ENCODE peak calls at places on chromosomes 13 and 19, in six cellular contexts. R is fibroblast of mammary gland, V is heart left ventricle, I is NB4, A is coronary artery, J is HFF-Myc. U is an unnamed sample.

GRCh38 chr13:78183737-78184136 is 265.1 kb upstream of the EDNRB start:
- DNase-seq in R (peak), V (no peak), I (no peak), A (no peak), J (no peak), U (no peak)

GRCh38 chr13:48194392-48194754 is 38.6 kb upstream of the ITM2B start:
- DNase-seq in R (no peak), V (no peak), I (peak), A (no peak), J (no peak), U (no peak)

GRCh38 chr13:65600702-65601101 is 1629.4 kb downstream of the PCDH9 start:
- DNase-seq in R (peak), V (no peak), I (no peak), A (no peak), J (peak), U (no peak)

GRCh38 chr13:104253063-104253680 is 1187.0 kb upstream of the SLC10A2 start:
- DNase-seq in R (no peak), V (no peak), I (no peak), A (no peak), J (no peak), U (no peak)

GRCh38 chr13:100129605-100130004 is 40.7 kb downstream of the PCCA start:
- DNase-seq in R (no peak), V (no peak), I (peak), A (no peak), J (no peak), U (no peak)

GRCh38 chr19:1416014-1416841 is 8.8 kb downstream of the DAZAP1 start:
- DNase-seq in R (peak), V (no peak), I (no peak), A (no peak), J (no peak), U (no peak)

GRCh38 chr19:31838163-31838798 is 489.0 kb upstream of the TSHZ3 start:
- DNase-seq in R (no peak), V (no peak), I (no peak), A (no peak), J (no peak), U (no peak)

GRCh38 chr19:30423481-30423880 is 51.3 kb downstream of the ZNF536 start:
- DNase-seq in R (no peak), V (peak), I (no peak), A (no peak), J (no peak), U (peak)

GRCh38 chr13:113366031-113366588 is 2.2 kb upstream of the GRTP1 start:
- DNase-seq in R (no peak), V (no peak), I (peak), A (no peak), J (no peak), U (peak)

GRCh38 chr13:56953965-56954364 is 186.8 kb upstream of the PRR20A start:
- DNase-seq in R (no peak), V (no peak), I (no peak), A (no peak), J (no peak), U (no peak)

GRCh38 chr13:95392597-95392996 is 91.3 kb upstream of the ABCC4 start:
- DNase-seq in R (no peak), V (no peak), I (no peak), A (no peak), J (no peak), U (no peak)

GRCh38 chr13:102286326-102286725 is 115.5 kb downstream of the FGF14 start:
- DNase-seq in R (peak), V (no peak), I (no peak), A (no peak), J (no peak), U (no peak)

GRCh38 chr13:28805193-28805819 is 14.8 kb upstream of the MTUS2 start:
- DNase-seq in R (peak), V (no peak), I (peak), A (no peak), J (no peak), U (no peak)

GRCh38 chr13:98571955-98572662 is 4.8 kb downstream of the STK24 start:
- DNase-seq in R (peak), V (peak), I (no peak), A (no peak), J (peak), U (no peak)

GRCh38 chr19:38711726-38712153 is 32.5 kb downstream of the CAPN12 start:
- DNase-seq in R (peak), V (peak), I (no peak), A (no peak), J (no peak), U (no peak)

GRCh38 chr19:17402982-17403855 is 2.2 kb downstream of the BST2 start:
- DNase-seq in R (no peak), V (no peak), I (peak), A (no peak), J (no peak), U (no peak)

GRCh38 chr13:107025991-107026390 is 458.1 kb upstream of the ARGLU1 start:
- DNase-seq in R (peak), V (peak), I (no peak), A (peak), J (no peak), U (no peak)

GRCh38 chr13:97268772-97269171 is 46.6 kb downstream of the MBNL2 start:
- DNase-seq in R (no peak), V (no peak), I (no peak), A (no peak), J (no peak), U (no peak)

GRCh38 chr13:112450567-112451240 is 74.5 kb downstream of the SPACA7 start:
- DNase-seq in R (no peak), V (no peak), I (no peak), A (peak), J (no peak), U (no peak)

GRCh38 chr19:16048583-16048982 is 27.7 kb upstream of the TPM4 start:
- DNase-seq in R (no peak), V (no peak), I (no peak), A (no peak), J (no peak), U (no peak)

GRCh38 chr19:1130801-1131717 is 27.3 kb downstream of the GPX4 start:
- DNase-seq in R (no peak), V (no peak), I (peak), A (no peak), J (no peak), U (no peak)

GRCh38 chr19:27720155-27720554 is 1492.8 kb downstream of the UQCRFS1 start:
- DNase-seq in R (no peak), V (no peak), I (no peak), A (peak), J (no peak), U (no peak)

GRCh38 chr19:1154731-1155351 is 19.2 kb downstream of the SBNO2 start:
- DNase-seq in R (peak), V (peak), I (peak), A (peak), J (no peak), U (no peak)

GRCh38 chr19:57406516-57407123 is 4.3 kb upstream of the ZNF17 start:
- DNase-seq in R (peak), V (peak), I (peak), A (no peak), J (no peak), U (no peak)

DNA sequence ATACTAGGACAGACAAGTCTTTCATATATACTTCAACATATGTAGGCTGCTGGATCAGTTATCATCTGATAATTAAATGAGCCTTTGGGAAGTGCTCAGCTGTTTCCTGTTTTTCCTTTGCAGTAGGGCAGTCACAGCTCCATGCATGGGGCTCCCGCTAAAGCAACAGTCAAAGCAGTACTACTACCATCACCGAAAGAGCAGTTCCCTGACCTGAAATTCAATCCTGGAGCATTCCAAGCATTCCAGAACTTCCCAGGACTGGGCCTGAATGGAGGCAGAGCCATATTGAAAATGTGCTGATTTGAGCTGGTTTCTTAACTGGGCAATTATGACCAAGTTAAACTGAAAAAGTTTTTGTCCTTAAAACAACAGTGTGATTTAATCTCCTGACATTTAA is 20.5 kb downstream of the MICU2 start:
- DNase-seq in R (no peak), V (no peak), I (no peak), A (no peak), J (peak), U (no peak)
- TF ChIP-seq CTCF in R (no peak), V (no peak), I (no peak), A (no peak), J (no peak), U (no peak)

DNA sequence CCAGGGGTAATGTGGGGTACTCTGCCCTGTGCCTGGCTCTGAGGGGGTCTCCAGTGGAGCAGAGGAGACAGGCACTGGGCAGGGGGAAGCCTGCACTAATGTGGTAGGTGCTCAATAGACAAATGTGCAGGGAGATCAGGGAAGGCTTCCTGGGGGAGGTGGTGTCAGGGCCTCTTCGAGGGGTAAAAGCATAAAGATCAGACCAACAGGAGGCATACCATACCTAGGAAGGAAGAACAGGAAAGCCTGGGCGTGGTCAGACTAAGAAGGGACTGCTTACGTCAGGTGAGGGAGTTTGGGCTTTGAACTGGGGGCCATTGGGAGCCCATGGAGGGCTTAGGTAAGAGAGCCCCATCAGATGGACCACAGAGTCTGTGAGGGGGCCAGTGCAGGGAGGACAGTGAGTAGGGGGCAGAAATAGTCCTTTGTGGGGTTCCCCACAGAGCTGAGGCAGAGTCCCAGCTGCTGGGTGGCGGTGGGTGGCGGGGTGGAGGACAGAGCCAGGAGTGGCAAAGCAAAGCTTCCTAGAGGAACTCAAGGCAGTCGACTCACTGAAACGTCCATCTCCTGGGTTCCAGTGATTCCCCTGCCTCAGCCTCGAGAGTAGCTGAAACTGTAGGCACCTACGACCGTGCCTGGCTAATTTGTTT is 8.8 kb downstream of the PRR36 start:
- DNase-seq in R (no peak), V (no peak), I (no peak), A (no peak), J (no peak), U (no peak)
- TF ChIP-seq CTCF in R (no peak), V (no peak), I (no peak), A (no peak), J (no peak), U (no peak)

GRCh38 chr19:18850560-18851375 is 19.0 kb downstream of the UPF1 start:
- DNase-seq in R (no peak), V (no peak), I (no peak), A (no peak), J (no peak), U (no peak)

GRCh38 chr19:18848860-18849661 is 17.3 kb downstream of the UPF1 start:
- DNase-seq in R (peak), V (peak), I (no peak), A (peak), J (no peak), U (no peak)

GRCh38 chr19:18847516-18848463 is 16.0 kb downstream of the UPF1 start:
- DNase-seq in R (peak), V (no peak), I (no peak), A (no peak), J (peak), U (no peak)

GRCh38 chr19:18851673-18852325 is 20.0 kb downstream of the UPF1 start:
- DNase-seq in R (no peak), V (no peak), I (no peak), A (no peak), J (no peak), U (peak)

DNA sequence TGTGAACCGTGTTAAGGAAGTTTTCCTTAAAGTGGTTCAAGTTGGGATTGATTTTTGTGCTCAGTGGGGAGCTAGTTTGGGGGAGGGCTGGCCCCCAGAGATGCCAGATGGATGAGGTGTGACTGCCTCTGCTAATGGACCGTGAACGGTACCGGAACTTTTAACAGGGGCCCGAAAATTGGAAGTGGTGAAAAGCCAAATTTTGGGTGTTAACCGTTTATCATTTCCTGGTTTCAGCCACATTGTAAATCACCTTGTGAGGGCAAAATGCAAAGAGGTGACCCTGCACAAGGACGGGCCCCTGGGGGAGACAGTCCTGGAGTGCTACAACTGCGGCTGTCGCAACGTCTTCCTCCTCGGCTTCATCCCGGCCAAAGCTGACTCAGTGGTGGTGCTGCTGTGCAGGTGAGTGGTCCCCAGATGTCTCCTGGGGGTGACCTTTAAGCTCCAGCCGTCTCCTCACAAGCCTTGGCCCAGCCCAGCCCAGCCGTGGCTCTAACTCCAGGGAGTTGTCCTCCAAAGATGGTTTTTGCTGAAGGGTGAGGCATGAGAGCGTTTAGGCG is 18.2 kb downstream of the UPF1 start:
- DNase-seq in R (peak), V (no peak), I (no peak), A (no peak), J (no peak), U (no peak)
- TF ChIP-seq CTCF in R (no peak), V (no peak), I (no peak), A (no peak), J (no peak), U (no peak)

GRCh38 chr19:40390084-40390742 is at the start of gene HIPK4:
- DNase-seq in R (no peak), V (no peak), I (no peak), A (no peak), J (no peak), U (no peak)

GRCh38 chr19:40394816-40395210 is 4.8 kb upstream of the HIPK4 start:
- DNase-seq in R (no peak), V (no peak), I (no peak), A (no peak), J (no peak), U (no peak)

GRCh38 chr19:40392123-40392522 is 2.1 kb upstream of the HIPK4 start:
- DNase-seq in R (no peak), V (no peak), I (no peak), A (no peak), J (no peak), U (no peak)

GRCh38 chr19:40393894-40394815 is 4.2 kb upstream of the HIPK4 start:
- DNase-seq in R (no peak), V (no peak), I (no peak), A (no peak), J (no peak), U (no peak)

GRCh38 chr19:40392894-40393517 is 3.0 kb upstream of the HIPK4 start:
- DNase-seq in R (no peak), V (no peak), I (no peak), A (no peak), J (no peak), U (no peak)
- TF ChIP-seq CTCF in R (peak), V (no peak), I (no peak), A (no peak), J (peak), U (no peak)

GRCh38 chr19:48617146-48617937 is 1.6 kb downstream of the RPL18 start:
- DNase-seq in R (no peak), V (no peak), I (no peak), A (no peak), J (no peak), U (no peak)
- TF ChIP-seq CTCF in R (peak), V (no peak), I (peak), A (no peak), J (no peak), U (no peak)

GRCh38 chr19:52297601-52298358 is 811 bp downstream of the ZNF480 start:
- DNase-seq in R (peak), V (no peak), I (peak), A (no peak), J (no peak), U (no peak)

GRCh38 chr19:52296400-52296772 is 583 bp upstream of the ZNF480 start:
- DNase-seq in R (no peak), V (no peak), I (no peak), A (no peak), J (no peak), U (no peak)

GRCh38 chr19:52291781-52292180 is 5.2 kb upstream of the ZNF480 start:
- DNase-seq in R (no peak), V (no peak), I (no peak), A (no peak), J (no peak), U (no peak)

GRCh38 chr19:52296773-52297600 is at the start of gene ZNF480:
- DNase-seq in R (peak), V (peak), I (peak), A (peak), J (no peak), U (peak)
- TF ChIP-seq CTCF in R (no peak), V (no peak), I (no peak), A (no peak), J (no peak), U (peak)

GRCh38 chr19:3049089-3049488 is 13.2 kb downstream of the TLE5 start:
- DNase-seq in R (no peak), V (no peak), I (no peak), A (no peak), J (no peak), U (no peak)

GRCh38 chr19:3046621-3047306 is 15.5 kb downstream of the TLE5 start:
- DNase-seq in R (no peak), V (peak), I (no peak), A (peak), J (no peak), U (no peak)

GRCh38 chr19:3045885-3046603 is 16.3 kb downstream of the TLE5 start:
- DNase-seq in R (no peak), V (no peak), I (no peak), A (no peak), J (no peak), U (no peak)

GRCh38 chr19:3048190-3048533 is 14.1 kb downstream of the TLE5 start:
- DNase-seq in R (no peak), V (no peak), I (no peak), A (no peak), J (no peak), U (no peak)

DNA sequence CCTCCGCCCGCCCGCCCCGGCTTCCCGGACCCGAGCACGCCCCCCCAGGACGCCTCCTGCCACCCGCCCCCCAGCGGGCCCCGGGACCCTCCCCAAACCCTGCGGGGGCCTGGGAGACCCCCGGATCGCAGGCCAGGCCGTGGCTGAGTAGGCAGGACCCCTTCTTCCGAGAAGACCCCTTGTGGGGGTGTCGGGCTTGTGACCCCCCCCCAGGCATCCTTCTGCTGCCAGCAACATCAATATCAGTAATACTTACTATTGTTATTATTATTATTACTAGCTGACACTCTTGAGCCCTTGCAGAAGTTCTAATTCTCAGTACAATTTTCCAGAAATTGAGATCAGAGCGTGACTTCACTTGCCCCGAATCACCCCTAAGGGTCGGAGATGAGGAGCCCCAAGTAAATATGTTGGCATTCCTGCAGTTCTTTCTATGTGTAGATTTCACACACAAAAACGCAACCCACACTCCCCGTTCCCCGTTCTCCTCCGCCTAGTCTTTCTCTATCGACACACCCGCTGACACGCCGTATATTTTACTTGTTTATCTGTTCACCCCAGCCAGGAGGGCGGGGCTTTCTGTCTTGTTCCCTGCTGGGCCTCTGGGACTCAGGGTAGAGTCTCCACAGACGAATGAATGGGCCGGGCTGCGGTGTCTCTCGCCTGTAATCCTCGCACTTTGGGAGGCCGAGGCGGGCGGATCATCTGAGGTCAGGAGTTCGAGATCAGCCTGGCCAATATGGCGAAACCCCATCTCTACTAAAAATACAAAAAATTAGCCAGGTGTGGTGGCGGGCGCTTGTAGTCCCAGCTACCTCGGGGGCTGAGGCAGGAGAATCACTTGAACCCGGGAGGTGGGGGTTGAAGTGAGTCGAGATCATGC is 14.7 kb downstream of the TLE5 start:
- DNase-seq in R (peak), V (peak), I (peak), A (peak), J (peak), U (no peak)
- TF ChIP-seq CTCF in R (no peak), V (no peak), I (no peak), A (no peak), J (no peak), U (no peak)

DNA sequence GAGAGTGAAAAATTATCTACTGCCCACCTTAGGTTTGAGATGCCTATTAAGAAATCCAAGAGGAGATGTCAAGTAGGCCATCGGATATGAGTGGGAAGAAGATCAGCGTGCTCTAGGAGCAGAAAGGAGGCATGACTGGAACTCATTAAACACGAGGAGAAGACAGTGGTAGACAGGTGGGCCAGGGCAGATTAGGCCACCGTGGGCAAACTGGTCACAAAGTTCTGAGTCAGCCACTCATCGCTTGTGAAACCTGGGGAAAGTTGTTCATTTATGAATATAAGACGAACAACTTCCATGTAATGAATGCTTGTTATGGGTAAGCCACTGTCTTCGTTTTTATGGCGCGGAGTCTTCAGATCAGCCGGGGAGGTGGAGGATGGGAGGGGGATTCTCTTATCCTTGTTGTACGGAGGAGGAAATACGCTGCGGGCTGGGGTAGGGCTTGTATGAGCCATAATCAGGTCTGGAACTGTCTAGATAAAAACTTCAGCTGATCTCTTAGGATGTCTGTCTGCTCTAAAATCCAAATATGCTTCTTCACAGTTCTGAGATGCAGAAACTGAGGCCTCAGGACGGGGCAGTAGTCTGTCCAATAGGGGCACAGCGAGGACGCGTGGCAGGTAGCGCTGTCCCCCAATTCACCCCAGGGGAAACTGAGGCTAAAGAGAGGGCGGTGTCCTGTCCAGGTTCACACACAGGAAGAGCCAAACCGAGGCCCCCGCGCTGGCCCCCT is 1.1 kb upstream of the ZNF444 start:
- DNase-seq in R (no peak), V (no peak), I (peak), A (no peak), J (no peak), U (no peak)
- TF ChIP-seq CTCF in R (no peak), V (no peak), I (no peak), A (no peak), J (no peak), U (no peak)

U was measured in osteocyte.